ENCODE peak calls at places on chromosome 15, in six cellular contexts. One of them, this sample, is unnamed.

GRCh38 chr15:57205999-57206398 is 170.3 kb upstream of the CGNL1 start:
- DNase-seq in coronary artery: no peak
- DNase-seq in non-pigmented ciliary epithelial cell: no peak
- DNase-seq in glutamatergic neuron: no peak
- DNase-seq in naive thymus-derived CD8-positive, alpha-beta T cell: no peak
- DNase-seq in mucosa of gallbladder: no peak
- DNase-seq in this sample: no peak

GRCh38 chr15:73940061-73940981 is 14.1 kb downstream of the LOXL1 start:
- DNase-seq in glutamatergic neuron: no peak
- DNase-seq in non-pigmented ciliary epithelial cell: no peak
- DNase-seq in coronary artery: peak; percentile 71
- DNase-seq in mucosa of gallbladder: no peak
- DNase-seq in naive thymus-derived CD8-positive, alpha-beta T cell: no peak
- DNase-seq in this sample: peak; percentile 66

GRCh38 chr15:68699881-68700394 is 120.8 kb downstream of the ANP32A start:
- DNase-seq in non-pigmented ciliary epithelial cell: no peak
- DNase-seq in naive thymus-derived CD8-positive, alpha-beta T cell: no peak
- DNase-seq in coronary artery: no peak
- DNase-seq in mucosa of gallbladder: no peak
- DNase-seq in glutamatergic neuron: no peak
- DNase-seq in this sample: peak; percentile 69

GRCh38 chr15:57312323-57313133 is 63.8 kb upstream of the CGNL1 start:
- DNase-seq in coronary artery: no peak
- DNase-seq in glutamatergic neuron: no peak
- DNase-seq in naive thymus-derived CD8-positive, alpha-beta T cell: no peak
- DNase-seq in mucosa of gallbladder: no peak
- DNase-seq in non-pigmented ciliary epithelial cell: no peak
- DNase-seq in this sample: peak; percentile 45

GRCh38 chr15:52787549-52788098 is 2.5 kb downstream of the ONECUT1 start:
- DNase-seq in naive thymus-derived CD8-positive, alpha-beta T cell: no peak
- DNase-seq in glutamatergic neuron: peak; percentile 63
- DNase-seq in coronary artery: no peak
- DNase-seq in non-pigmented ciliary epithelial cell: no peak
- DNase-seq in mucosa of gallbladder: peak; percentile 9
- DNase-seq in this sample: no peak

GRCh38 chr15:61528590-61528929 is 299.5 kb upstream of the RORA start:
- DNase-seq in glutamatergic neuron: no peak
- DNase-seq in mucosa of gallbladder: no peak
- DNase-seq in non-pigmented ciliary epithelial cell: no peak
- DNase-seq in naive thymus-derived CD8-positive, alpha-beta T cell: no peak
- DNase-seq in coronary artery: no peak
- DNase-seq in this sample: no peak

GRCh38 chr15:41607033-41607432 is 48.0 kb downstream of the TYRO3 start:
- DNase-seq in coronary artery: no peak
- DNase-seq in non-pigmented ciliary epithelial cell: peak; percentile 79
- DNase-seq in naive thymus-derived CD8-positive, alpha-beta T cell: no peak
- DNase-seq in mucosa of gallbladder: no peak
- DNase-seq in glutamatergic neuron: no peak
- DNase-seq in this sample: no peak

GRCh38 chr15:68429691-68430470 is 2.1 kb downstream of the ITGA11 start:
- DNase-seq in mucosa of gallbladder: no peak
- DNase-seq in glutamatergic neuron: no peak
- DNase-seq in non-pigmented ciliary epithelial cell: no peak
- DNase-seq in naive thymus-derived CD8-positive, alpha-beta T cell: no peak
- DNase-seq in coronary artery: peak; percentile 59
- DNase-seq in this sample: no peak

GRCh38 chr15:28123408-28124023 is 24.4 kb upstream of the OCA2 start:
- DNase-seq in naive thymus-derived CD8-positive, alpha-beta T cell: peak; percentile 17
- DNase-seq in mucosa of gallbladder: peak; percentile 75
- DNase-seq in glutamatergic neuron: peak; percentile 90
- DNase-seq in non-pigmented ciliary epithelial cell: no peak
- DNase-seq in coronary artery: no peak
- DNase-seq in this sample: no peak

GRCh38 chr15:70098461-70099166 is 897 bp upstream of the TLE3 start:
- DNase-seq in glutamatergic neuron: peak; percentile 64
- DNase-seq in naive thymus-derived CD8-positive, alpha-beta T cell: peak; percentile 48
- DNase-seq in coronary artery: peak; percentile 88
- DNase-seq in non-pigmented ciliary epithelial cell: no peak
- DNase-seq in mucosa of gallbladder: peak; percentile 23
- DNase-seq in this sample: peak; percentile 94

GRCh38 chr15:99955532-99955931 is 222.3 kb upstream of the LYSMD4 start:
- DNase-seq in non-pigmented ciliary epithelial cell: no peak
- DNase-seq in coronary artery: no peak
- DNase-seq in glutamatergic neuron: no peak
- DNase-seq in mucosa of gallbladder: no peak
- DNase-seq in naive thymus-derived CD8-positive, alpha-beta T cell: no peak
- DNase-seq in this sample: peak; percentile 33

GRCh38 chr15:65841121-65841930 is 28.0 kb upstream of the RAB11A start:
- DNase-seq in glutamatergic neuron: no peak
- DNase-seq in non-pigmented ciliary epithelial cell: no peak
- DNase-seq in coronary artery: no peak
- DNase-seq in mucosa of gallbladder: no peak
- DNase-seq in naive thymus-derived CD8-positive, alpha-beta T cell: no peak
- DNase-seq in this sample: no peak

GRCh38 chr15:93202405-93202804 is 113.4 kb upstream of the RGMA start:
- DNase-seq in glutamatergic neuron: no peak
- DNase-seq in coronary artery: no peak
- DNase-seq in mucosa of gallbladder: no peak
- DNase-seq in naive thymus-derived CD8-positive, alpha-beta T cell: no peak
- DNase-seq in non-pigmented ciliary epithelial cell: no peak
- DNase-seq in this sample: no peak

GRCh38 chr15:67776600-67776999 is 48.7 kb upstream of the SKOR1 start:
- DNase-seq in naive thymus-derived CD8-positive, alpha-beta T cell: no peak
- DNase-seq in coronary artery: no peak
- DNase-seq in glutamatergic neuron: no peak
- DNase-seq in mucosa of gallbladder: no peak
- DNase-seq in non-pigmented ciliary epithelial cell: peak; percentile 11
- DNase-seq in this sample: no peak

GRCh38 chr15:73150831-73151230 is 98.6 kb downstream of the NEO1 start:
- DNase-seq in non-pigmented ciliary epithelial cell: no peak
- DNase-seq in coronary artery: no peak
- DNase-seq in mucosa of gallbladder: no peak
- DNase-seq in naive thymus-derived CD8-positive, alpha-beta T cell: no peak
- DNase-seq in glutamatergic neuron: no peak
- DNase-seq in this sample: no peak

GRCh38 chr15:44194397-44195150 is 497 bp downstream of the FRMD5 start:
- DNase-seq in glutamatergic neuron: peak; percentile 64
- DNase-seq in non-pigmented ciliary epithelial cell: peak; percentile 65
- DNase-seq in coronary artery: no peak
- DNase-seq in mucosa of gallbladder: peak; percentile 20
- DNase-seq in naive thymus-derived CD8-positive, alpha-beta T cell: peak; percentile 43
- DNase-seq in this sample: peak; percentile 83

GRCh38 chr15:66740802-66741201 is 38.8 kb downstream of the SMAD6 start:
- DNase-seq in mucosa of gallbladder: peak; percentile 40
- DNase-seq in naive thymus-derived CD8-positive, alpha-beta T cell: no peak
- DNase-seq in glutamatergic neuron: no peak
- DNase-seq in coronary artery: no peak
- DNase-seq in non-pigmented ciliary epithelial cell: no peak
- DNase-seq in this sample: no peak

GRCh38 chr15:83559310-83559966 is 94.5 kb upstream of the ADAMTSL3 start:
- DNase-seq in glutamatergic neuron: peak; percentile 62
- DNase-seq in coronary artery: no peak
- DNase-seq in naive thymus-derived CD8-positive, alpha-beta T cell: peak; percentile 46
- DNase-seq in non-pigmented ciliary epithelial cell: peak; percentile 32
- DNase-seq in mucosa of gallbladder: peak; percentile 43
- DNase-seq in this sample: no peak

GRCh38 chr15:77032052-77032646 is 37.2 kb downstream of the PSTPIP1 start:
- DNase-seq in coronary artery: peak; percentile 64
- DNase-seq in non-pigmented ciliary epithelial cell: no peak
- DNase-seq in glutamatergic neuron: no peak
- DNase-seq in naive thymus-derived CD8-positive, alpha-beta T cell: no peak
- DNase-seq in mucosa of gallbladder: peak; percentile 10
- DNase-seq in this sample: peak; percentile 71

This sample was measured in spleen.